ENCODE peak calls at places on chromosomes 16 and 17, in nine cellular contexts. D is K562, Z is H54, X is adrenal gland, G is lower leg skin, I is testis, B is IMR-90, Q is GM12892, L is transverse colon. R is an unnamed sample.
A peak's percentile ranks its signal among the peaks of the same experiment; 100 is the strongest.

GRCh38 chr17:6567528-6568185 is 11.3 kb upstream of the PITPNM3 start:
- DNase-seq in B (no peak), X (peak; percentile 67), Z (no peak), G (no peak), I (peak; percentile 34), Q (no peak), D (no peak), L (no peak), R (peak; percentile 47)

GRCh38 chr17:57970706-57971105 is 15.5 kb upstream of the CUEDC1 start:
- DNase-seq in X (no peak), G (peak; percentile 8), B (peak; percentile 67), L (no peak), D (no peak), Z (no peak), Q (no peak), I (no peak), R (no peak)

GRCh38 chr16:85521737-85522042 is 91.4 kb upstream of the GSE1 start:
- DNase-seq in Z (no peak), G (no peak), Q (no peak), X (no peak), I (no peak), D (no peak), L (no peak), B (no peak), R (no peak)

GRCh38 chr17:27240086-27240801 is 53.7 kb upstream of the WSB1 start:
- DNase-seq in Z (no peak), X (no peak), I (no peak), G (no peak), L (no peak), D (no peak), Q (no peak), B (no peak), R (no peak)

GRCh38 chr16:27529962-27530361 is 19.8 kb downstream of the GTF3C1 start:
- DNase-seq in G (no peak), Z (peak; percentile 70), L (no peak), Q (no peak), X (no peak), D (no peak), B (peak; percentile 82), I (no peak), R (no peak)

GRCh38 chr17:522912-523311 is 170.3 kb upstream of the RPH3AL start:
- DNase-seq in I (no peak), G (no peak), L (no peak), B (no peak), Q (no peak), D (no peak), X (no peak), Z (no peak), R (no peak)

GRCh38 chr16:67015317-67015731 is 13.6 kb upstream of the CBFB start:
- DNase-seq in X (peak; percentile 6), L (peak; percentile 18), D (no peak), Q (no peak), I (peak; percentile 6), Z (no peak), B (no peak), G (peak; percentile 63), R (no peak)

GRCh38 chr16:4315185-4316102 is at the start of gene GLIS2:
- DNase-seq in X (peak; percentile 80), B (peak; percentile 82), Q (no peak), I (peak; percentile 52), D (peak; percentile 91), L (peak; percentile 60), G (peak; percentile 93), Z (peak; percentile 86), R (peak; percentile 24)

GRCh38 chr17:65515959-65516948 is 45.2 kb downstream of the AXIN2 start:
- DNase-seq in G (no peak), Z (no peak), B (peak; percentile 66), X (no peak), D (no peak), I (no peak), Q (no peak), L (no peak), R (no peak)

GRCh38 chr17:78490156-78490555 is 87.0 kb downstream of the DNAH17 start:
- DNase-seq in G (no peak), X (no peak), L (no peak), Q (no peak), D (no peak), Z (no peak), B (no peak), I (no peak), R (no peak)

GRCh38 chr17:63703556-63704258 is 3.8 kb upstream of the LIMD2 start:
- DNase-seq in L (no peak), B (no peak), G (no peak), D (no peak), I (peak; percentile 4), Q (no peak), Z (no peak), X (no peak), R (no peak)

GRCh38 chr17:45135192-45135977 is at the start of gene ACBD4:
- DNase-seq in L (peak; percentile 96), B (peak; percentile 97), I (peak; percentile 98), D (peak; percentile 97), X (peak; percentile 97), Q (peak; percentile 94), Z (peak; percentile 99), G (peak; percentile 99), R (peak; percentile 97)
- TF ChIP-seq POLR2A in L (peak; percentile 80), B (peak; percentile 47), I (no peak), D (peak; percentile 55), X (peak; percentile 42), Q (peak; percentile 59), Z (no peak), G (no peak), R (peak; percentile 64)

DNA sequence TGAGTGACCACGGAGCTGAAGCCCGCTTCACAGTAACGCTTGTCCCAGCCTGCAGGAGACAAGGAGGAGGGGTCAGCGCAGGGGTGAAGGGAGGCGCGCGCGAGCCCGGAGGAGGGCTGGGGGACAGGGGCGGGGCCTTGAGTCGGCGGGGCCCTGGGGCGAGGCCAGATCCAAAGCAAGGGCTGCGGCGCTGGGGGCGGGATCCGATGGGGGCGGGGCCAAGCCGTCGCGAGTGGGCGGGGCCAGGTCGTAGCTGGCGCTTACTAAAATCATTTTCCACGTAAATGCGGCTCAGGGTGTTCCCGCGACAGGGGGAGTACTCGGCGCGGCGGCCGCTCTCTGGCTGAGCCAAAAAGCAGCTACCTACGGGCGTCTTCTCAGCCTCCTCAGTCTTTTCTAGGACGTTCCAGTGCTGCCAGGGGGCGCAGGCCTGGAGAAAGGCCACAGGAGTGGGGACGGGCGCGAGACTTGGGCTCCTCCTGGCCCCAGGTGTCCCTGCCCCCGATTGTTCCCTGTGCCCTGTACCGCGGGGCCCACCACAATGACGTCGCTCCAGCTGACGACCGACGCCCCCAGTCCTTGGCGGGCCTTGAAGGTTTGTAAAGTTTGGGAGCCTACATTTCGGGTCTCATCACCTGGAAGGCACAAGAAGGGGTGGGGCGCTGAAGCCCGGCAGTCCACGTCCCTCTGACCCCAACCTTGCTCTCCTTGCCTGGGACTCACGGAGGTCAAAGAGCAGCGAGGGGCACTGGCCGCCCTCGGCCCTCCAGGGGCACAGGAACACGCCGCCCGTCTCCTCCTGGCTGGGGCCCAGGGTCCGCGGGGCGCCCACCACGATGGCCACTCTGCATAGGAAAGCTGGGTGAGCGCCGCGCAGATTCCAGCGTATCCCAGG is 3.9 kb downstream of the ITGA2B start:
- DNase-seq in I (peak; percentile 86), Q (peak; percentile 89), B (peak; percentile 55), X (peak; percentile 79), D (peak; percentile 96), L (peak; percentile 84), G (peak; percentile 94), Z (peak; percentile 89), R (peak; percentile 93)
- TF ChIP-seq POLR2A in I (no peak), Q (no peak), B (no peak), X (no peak), D (peak; percentile 81), L (no peak), G (no peak), Z (no peak), R (peak; percentile 75)

GRCh38 chr17:30358055-30358760 is 20.5 kb upstream of the CPD start:
- DNase-seq in Q (no peak), L (no peak), X (no peak), Z (no peak), I (no peak), G (no peak), D (no peak), B (no peak), R (no peak)

GRCh38 chr17:30360396-30360795 is 18.3 kb upstream of the CPD start:
- DNase-seq in X (no peak), B (no peak), L (no peak), Z (no peak), D (no peak), I (no peak), G (no peak), Q (no peak), R (no peak)

GRCh38 chr17:30363715-30364202 is 15.0 kb upstream of the CPD start:
- DNase-seq in I (no peak), Q (peak; percentile 36), X (no peak), B (peak; percentile 95), Z (no peak), L (peak; percentile 46), D (no peak), G (no peak), R (no peak)

GRCh38 chr17:30357476-30357875 is 21.3 kb upstream of the CPD start:
- DNase-seq in B (no peak), G (no peak), I (no peak), Z (no peak), L (no peak), X (no peak), D (no peak), Q (no peak), R (no peak)

DNA sequence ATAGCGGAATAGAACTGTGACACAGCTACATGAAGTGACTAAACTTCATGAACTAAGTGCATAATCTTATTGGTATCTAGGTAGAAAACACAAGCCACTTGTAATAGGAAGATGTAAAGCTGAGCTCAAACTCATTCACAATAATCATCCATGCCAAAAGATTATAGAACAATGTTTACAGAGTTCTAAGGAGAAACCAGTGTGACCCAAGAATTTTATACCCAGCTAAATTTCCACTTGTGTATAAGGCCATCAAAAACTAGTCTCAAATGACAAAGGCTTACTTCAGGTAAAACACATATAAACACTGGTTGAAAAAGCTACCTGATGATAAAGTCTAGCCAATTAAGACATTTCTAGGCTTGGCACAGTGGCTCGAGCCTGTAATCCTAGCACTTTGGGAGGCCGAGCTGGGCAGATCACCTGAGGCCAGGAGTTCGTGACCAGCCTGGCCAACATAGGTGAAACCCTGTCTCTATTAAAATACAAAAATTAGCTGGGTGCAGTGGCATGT is 16.9 kb upstream of the CPD start:
- DNase-seq in Q (no peak), X (no peak), D (no peak), G (no peak), B (no peak), L (no peak), I (no peak), Z (no peak), R (no peak)
- TF ChIP-seq POLR2A in Q (no peak), X (no peak), D (no peak), G (no peak), B (no peak), L (no peak), I (no peak), Z (no peak), R (no peak)

DNA sequence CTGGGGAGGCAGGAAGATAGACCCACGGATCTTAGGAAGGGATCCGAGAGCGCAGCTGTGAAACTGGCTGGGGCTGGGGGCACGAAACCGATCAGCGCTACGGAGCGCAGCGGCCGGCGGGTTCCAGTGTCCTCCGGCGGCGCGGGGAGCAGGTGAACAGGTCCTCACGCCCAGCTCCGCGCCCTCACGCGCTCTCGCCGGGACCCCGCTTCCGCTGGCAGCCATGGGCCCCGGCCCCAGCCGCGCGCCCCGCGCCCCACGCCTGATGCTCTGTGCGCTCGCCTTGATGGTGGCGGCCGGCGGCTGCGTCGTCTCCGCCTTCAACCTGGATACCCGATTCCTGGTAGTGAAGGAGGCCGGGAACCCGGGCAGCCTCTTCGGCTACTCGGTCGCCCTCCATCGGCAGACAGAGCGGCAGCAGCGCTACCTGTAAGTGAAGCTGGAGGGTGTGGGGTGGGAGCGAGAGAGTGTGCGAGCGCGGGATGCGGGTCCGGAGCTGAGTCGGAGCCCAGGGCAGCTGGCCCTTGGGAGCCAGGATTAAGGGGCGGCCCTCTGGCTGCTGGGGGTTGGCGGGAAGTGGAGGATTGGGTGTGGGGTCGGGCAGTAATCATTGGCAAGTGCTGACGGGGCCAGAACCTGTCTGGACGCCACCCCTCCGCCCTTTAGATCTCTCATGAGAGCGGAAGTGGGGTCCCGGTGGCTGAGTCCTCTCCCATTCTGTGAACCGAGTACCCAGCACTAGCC is 479 bp downstream of the ITGA3 start:
- DNase-seq in Q (peak; percentile 72), I (peak; percentile 70), Z (no peak), G (peak; percentile 93), X (peak; percentile 73), D (peak; percentile 51), L (peak; percentile 71), B (peak; percentile 69), R (no peak)
- TF ChIP-seq POLR2A in Q (no peak), I (no peak), Z (no peak), G (no peak), X (peak; percentile 18), D (no peak), L (no peak), B (no peak), R (no peak)